ENCODE peak calls at places on chromosomes 1 and 21, in ten cellular contexts. F is AG08395; Y is stimulated activated CD4-positive, alpha-beta T cell treated with anti-CD3 and anti-CD28 coated beads, Interleukin-15, amount 100 ng/mL, for 1 hour; D is NAMALWA; L is body of pancreas; M is M059J; G is putamen; I is naive thymus-derived CD4-positive, alpha-beta T cell; X is hepatocyte; P is hypothalamus. O is an unnamed sample.

GRCh38 chr1:118494998-118495397 is 310.0 kb upstream of the SPAG17 start:
- DNase-seq in D (no peak), X (no peak), M (no peak), F (no peak), I (no peak), L (no peak), Y (no peak), G (no peak), P (no peak), O (no peak)

GRCh38 chr1:85839459-85839858 is 131.2 kb upstream of the ZNHIT6 start:
- DNase-seq in D (no peak), F (no peak), M (no peak), X (no peak), L (no peak), Y (no peak), P (no peak), I (no peak), G (no peak), O (no peak)

GRCh38 chr1:228860911-228861829 is 125.9 kb downstream of the RHOU start:
- DNase-seq in D (no peak), F (peak), I (no peak), M (peak), L (peak), Y (no peak), X (peak), P (no peak), G (no peak), O (peak)

GRCh38 chr21:25528511-25528910 is 78.8 kb downstream of the MRPL39 start:
- DNase-seq in P (no peak), G (no peak), F (no peak), D (no peak), Y (no peak), M (peak), L (no peak), X (no peak), I (no peak), O (no peak)

GRCh38 chr1:205377355-205377754 is 20.6 kb upstream of the KLHDC8A start:
- DNase-seq in I (no peak), P (no peak), Y (no peak), F (no peak), L (no peak), D (no peak), X (no peak), M (no peak), G (no peak), O (no peak)

GRCh38 chr1:93495911-93496310 is 48.0 kb downstream of the FNBP1L start:
- DNase-seq in Y (no peak), M (no peak), L (no peak), F (no peak), I (no peak), D (no peak), X (no peak), P (no peak), G (no peak), O (no peak)

GRCh38 chr1:33735624-33736023 is 128.3 kb upstream of the HMGB4 start:
- DNase-seq in L (no peak), P (no peak), X (no peak), G (no peak), Y (no peak), D (peak), I (no peak), M (peak), F (peak), O (no peak)

GRCh38 chr1:1033731-1034437 is 14.0 kb downstream of the AGRN start:
- DNase-seq in X (no peak), I (no peak), P (no peak), Y (no peak), G (no peak), L (no peak), D (no peak), F (no peak), M (no peak), O (no peak)

GRCh38 chr21:44867999-44868700 is 5.3 kb downstream of the PTTG1IP start:
- DNase-seq in D (no peak), Y (no peak), X (no peak), G (no peak), F (no peak), P (no peak), I (peak), L (no peak), M (no peak), O (no peak)

GRCh38 chr21:41726058-41726558 is 40.7 kb downstream of the RIPK4 start:
- DNase-seq in I (no peak), X (no peak), M (no peak), Y (no peak), P (no peak), F (no peak), L (no peak), D (no peak), G (no peak), O (no peak)

GRCh38 chr21:34668803-34669148 is at the start of gene CLIC6:
- DNase-seq in Y (no peak), F (no peak), M (peak), G (no peak), I (no peak), L (no peak), D (no peak), P (no peak), X (peak), O (no peak)

GRCh38 chr1:22045604-22046228 is 6.8 kb upstream of the CDC42 start:
- DNase-seq in G (no peak), Y (no peak), P (no peak), D (no peak), L (no peak), F (no peak), I (no peak), X (no peak), M (peak), O (no peak)

GRCh38 chr1:46394108-46394871 is at the start of gene FAAH:
- DNase-seq in Y (no peak), M (no peak), D (no peak), F (peak), P (peak), G (peak), I (peak), X (peak), L (peak), O (no peak)

GRCh38 chr1:52142220-52143153 is 598 bp downstream of the ZFYVE9 start:
- DNase-seq in F (peak), D (peak), I (peak), X (peak), M (peak), L (peak), Y (peak), P (peak), G (peak), O (no peak)

GRCh38 chr21:25881524-25882376 is 147.0 kb downstream of the GABPA start:
- DNase-seq in P (no peak), D (peak), L (peak), G (peak), F (peak), Y (peak), I (peak), X (peak), M (peak), O (peak)

GRCh38 chr1:245161866-245162265 is 7.1 kb downstream of the KIF26B start:
- DNase-seq in G (no peak), Y (no peak), X (no peak), D (no peak), L (no peak), M (no peak), F (no peak), I (no peak), P (no peak), O (no peak)

GRCh38 chr1:168146160-168146539 is 9.4 kb upstream of the GPR161 start:
- DNase-seq in L (no peak), D (no peak), F (no peak), Y (no peak), G (no peak), I (no peak), M (no peak), P (no peak), X (no peak), O (no peak)

GRCh38 chr1:53470155-53470554 is 11.0 kb downstream of the DMRTB1 start:
- DNase-seq in D (no peak), F (peak), M (peak), I (no peak), G (peak), L (peak), X (peak), Y (no peak), P (peak), O (peak)

GRCh38 chr1:152858062-152858461 is 1.7 kb upstream of the LCE7A start:
- DNase-seq in P (no peak), F (no peak), D (no peak), G (no peak), Y (no peak), I (no peak), L (no peak), X (no peak), M (no peak), O (no peak)

GRCh38 chr1:33397994-33398393 is 32.9 kb downstream of the PHC2 start:
- DNase-seq in G (no peak), Y (no peak), L (no peak), P (no peak), F (no peak), M (no peak), I (no peak), X (no peak), D (no peak), O (no peak)

GRCh38 chr1:222570837-222571236 is 18.9 kb downstream of the TAF1A start:
- DNase-seq in F (no peak), M (no peak), L (no peak), X (no peak), I (no peak), D (no peak), P (no peak), G (no peak), Y (no peak), O (no peak)

GRCh38 chr21:33302796-33303195 is 22.0 kb upstream of the IFNAR1 start:
- DNase-seq in L (peak), M (no peak), Y (no peak), P (no peak), D (no peak), G (no peak), F (no peak), X (no peak), I (no peak), O (no peak)

GRCh38 chr1:196114193-196114592 is 494.0 kb downstream of the KCNT2 start:
- DNase-seq in P (no peak), L (no peak), I (no peak), X (no peak), G (no peak), M (no peak), D (no peak), F (peak), Y (no peak), O (peak)

GRCh38 chr1:17212487-17213121 is 7.7 kb downstream of the PADI1 start:
- DNase-seq in P (no peak), F (peak), D (no peak), Y (peak), G (no peak), L (peak), M (peak), X (peak), I (peak), O (no peak)

GRCh38 chr1:20389551-20389950 is 96.5 kb downstream of the CAMK2N1 start:
- DNase-seq in I (no peak), L (no peak), D (no peak), X (no peak), P (no peak), M (no peak), F (no peak), Y (no peak), G (no peak), O (no peak)

GRCh38 chr1:950268-950667 is 8.8 kb downstream of the NOC2L start:
- DNase-seq in Y (no peak), X (no peak), G (no peak), L (no peak), P (no peak), M (no peak), F (no peak), I (no peak), D (no peak), O (no peak)

GRCh38 chr1:163796394-163796821 is 474.7 kb downstream of the NUF2 start:
- DNase-seq in X (peak), P (no peak), Y (no peak), F (peak), D (no peak), G (no peak), M (peak), L (no peak), I (no peak), O (peak)

GRCh38 chr1:90370696-90371095 is 346.4 kb downstream of the BARHL2 start:
- DNase-seq in I (no peak), X (no peak), D (no peak), M (peak), Y (no peak), P (no peak), F (no peak), G (no peak), L (no peak), O (peak)

GRCh38 chr21:35195232-35195631 is 146.1 kb upstream of the RUNX1 start:
- DNase-seq in Y (no peak), F (no peak), X (no peak), L (no peak), G (no peak), M (peak), I (no peak), P (no peak), D (no peak), O (no peak)

GRCh38 chr1:63454269-63454668 is 68.8 kb downstream of the ITGB3BP start:
- DNase-seq in X (peak), Y (no peak), D (peak), I (no peak), P (no peak), F (no peak), G (no peak), M (peak), L (no peak), O (peak)

GRCh38 chr1:74579425-74579824 is 67.0 kb upstream of the LRRC53 start:
- DNase-seq in Y (no peak), G (no peak), I (no peak), P (no peak), D (peak), X (no peak), M (no peak), L (no peak), F (no peak), O (no peak)

GRCh38 chr1:27555700-27556424 is 48.1 kb downstream of the AHDC1 start:
- DNase-seq in X (peak), F (no peak), I (no peak), D (no peak), M (no peak), G (no peak), Y (no peak), P (no peak), L (peak), O (no peak)

GRCh38 chr1:40980453-40981121 is 1.1 kb downstream of the CTPS1 start:
- DNase-seq in X (peak), F (no peak), Y (no peak), G (no peak), P (no peak), D (peak), M (peak), I (peak), L (peak), O (no peak)

GRCh38 chr1:241828576-241828975 is 19.4 kb upstream of the EXO1 start:
- DNase-seq in Y (no peak), I (no peak), D (no peak), L (no peak), F (peak), G (no peak), P (no peak), X (no peak), M (peak), O (no peak)

GRCh38 chr1:231315887-231316286 is 21.8 kb downstream of the EXOC8 start:
- DNase-seq in D (peak), Y (no peak), I (no peak), F (peak), L (peak), X (peak), M (peak), P (no peak), G (no peak), O (no peak)

O was measured in stromal cell of bone marrow.